ENCODE peak calls at places on chromosomes 6 and 20, in six cellular contexts. One of them, this sample, is unnamed.

GRCh38 chr20:41340327-41341055 is at the start of gene LPIN3:
- DNase-seq in stimulated activated CD4-positive, alpha-beta T cell treated with anti-CD3 and anti-CD28 coated beads, Interleukin-4, amount 100 ng/mL, for 48 hours: peak; percentile 64
- DNase-seq in EL: peak; percentile 92
- DNase-seq in RKO: peak; percentile 95
- DNase-seq in GM23338: peak; percentile 94
- DNase-seq in islet precursor cell: peak; percentile 98
- DNase-seq in this sample: peak; percentile 99

GRCh38 chr20:15422966-15423365 is 1085.6 kb upstream of the FLRT3 start:
- DNase-seq in RKO: no peak
- DNase-seq in stimulated activated CD4-positive, alpha-beta T cell treated with anti-CD3 and anti-CD28 coated beads, Interleukin-4, amount 100 ng/mL, for 48 hours: no peak
- DNase-seq in islet precursor cell: no peak
- DNase-seq in EL: no peak
- DNase-seq in GM23338: no peak
- DNase-seq in this sample: no peak

GRCh38 chr6:4910060-4910746 is 93.6 kb downstream of the RPP40 start:
- DNase-seq in EL: no peak
- DNase-seq in RKO: no peak
- DNase-seq in stimulated activated CD4-positive, alpha-beta T cell treated with anti-CD3 and anti-CD28 coated beads, Interleukin-4, amount 100 ng/mL, for 48 hours: no peak
- DNase-seq in GM23338: no peak
- DNase-seq in islet precursor cell: no peak
- DNase-seq in this sample: no peak

GRCh38 chr6:36386495-36387439 is 702 bp downstream of the ETV7 start:
- DNase-seq in EL: peak; percentile 66
- DNase-seq in GM23338: peak; percentile 65
- DNase-seq in stimulated activated CD4-positive, alpha-beta T cell treated with anti-CD3 and anti-CD28 coated beads, Interleukin-4, amount 100 ng/mL, for 48 hours: no peak
- DNase-seq in islet precursor cell: no peak
- DNase-seq in RKO: peak; percentile 26
- DNase-seq in this sample: peak; percentile 83

GRCh38 chr6:50264995-50265571 is 215.4 kb upstream of the DEFB112 start:
- DNase-seq in islet precursor cell: peak; percentile 55
- DNase-seq in RKO: peak; percentile 34
- DNase-seq in GM23338: peak; percentile 61
- DNase-seq in EL: no peak
- DNase-seq in stimulated activated CD4-positive, alpha-beta T cell treated with anti-CD3 and anti-CD28 coated beads, Interleukin-4, amount 100 ng/mL, for 48 hours: no peak
- DNase-seq in this sample: peak; percentile 31

GRCh38 chr6:97501875-97502274 is 218.9 kb upstream of the MMS22L start:
- DNase-seq in EL: no peak
- DNase-seq in islet precursor cell: no peak
- DNase-seq in GM23338: no peak
- DNase-seq in RKO: no peak
- DNase-seq in stimulated activated CD4-positive, alpha-beta T cell treated with anti-CD3 and anti-CD28 coated beads, Interleukin-4, amount 100 ng/mL, for 48 hours: no peak
- DNase-seq in this sample: no peak

GRCh38 chr20:8756410-8756809 is 312.5 kb upstream of the PLCB4 start:
- DNase-seq in islet precursor cell: peak; percentile 84
- DNase-seq in GM23338: no peak
- DNase-seq in EL: peak; percentile 93
- DNase-seq in stimulated activated CD4-positive, alpha-beta T cell treated with anti-CD3 and anti-CD28 coated beads, Interleukin-4, amount 100 ng/mL, for 48 hours: no peak
- DNase-seq in RKO: peak; percentile 58
- DNase-seq in this sample: no peak

GRCh38 chr6:85464260-85464644 is 14.4 kb downstream of the NT5E start:
- DNase-seq in EL: peak; percentile 99
- DNase-seq in RKO: peak; percentile 96
- DNase-seq in GM23338: no peak
- DNase-seq in stimulated activated CD4-positive, alpha-beta T cell treated with anti-CD3 and anti-CD28 coated beads, Interleukin-4, amount 100 ng/mL, for 48 hours: peak; percentile 24
- DNase-seq in islet precursor cell: no peak
- DNase-seq in this sample: no peak

GRCh38 chr20:33576432-33576883 is 85.7 kb upstream of the C20orf144 start:
- DNase-seq in GM23338: peak; percentile 28
- DNase-seq in EL: no peak
- DNase-seq in stimulated activated CD4-positive, alpha-beta T cell treated with anti-CD3 and anti-CD28 coated beads, Interleukin-4, amount 100 ng/mL, for 48 hours: no peak
- DNase-seq in RKO: no peak
- DNase-seq in islet precursor cell: no peak
- DNase-seq in this sample: peak; percentile 17

GRCh38 chr6:155710704-155711103 is 255.1 kb upstream of the NOX3 start:
- DNase-seq in islet precursor cell: no peak
- DNase-seq in RKO: no peak
- DNase-seq in stimulated activated CD4-positive, alpha-beta T cell treated with anti-CD3 and anti-CD28 coated beads, Interleukin-4, amount 100 ng/mL, for 48 hours: no peak
- DNase-seq in EL: no peak
- DNase-seq in GM23338: peak; percentile 9
- DNase-seq in this sample: no peak

GRCh38 chr6:158206740-158207451 is 38.7 kb downstream of the GTF2H5 start:
- DNase-seq in GM23338: no peak
- DNase-seq in RKO: no peak
- DNase-seq in EL: peak; percentile 18
- DNase-seq in islet precursor cell: peak; percentile 16
- DNase-seq in stimulated activated CD4-positive, alpha-beta T cell treated with anti-CD3 and anti-CD28 coated beads, Interleukin-4, amount 100 ng/mL, for 48 hours: no peak
- DNase-seq in this sample: no peak

GRCh38 chr6:96604420-96604819 is 41.5 kb downstream of the FHL5 start:
- DNase-seq in EL: no peak
- DNase-seq in RKO: no peak
- DNase-seq in islet precursor cell: no peak
- DNase-seq in stimulated activated CD4-positive, alpha-beta T cell treated with anti-CD3 and anti-CD28 coated beads, Interleukin-4, amount 100 ng/mL, for 48 hours: no peak
- DNase-seq in GM23338: no peak
- DNase-seq in this sample: no peak

GRCh38 chr20:10553326-10553984 is 118.3 kb downstream of the SLX4IP start:
- DNase-seq in GM23338: peak; percentile 87
- DNase-seq in RKO: peak; percentile 85
- DNase-seq in islet precursor cell: peak; percentile 76
- DNase-seq in stimulated activated CD4-positive, alpha-beta T cell treated with anti-CD3 and anti-CD28 coated beads, Interleukin-4, amount 100 ng/mL, for 48 hours: peak; percentile 35
- DNase-seq in EL: peak; percentile 69
- DNase-seq in this sample: peak; percentile 36

GRCh38 chr6:79168695-79168980 is 65.8 kb downstream of the HMGN3 start:
- DNase-seq in islet precursor cell: no peak
- DNase-seq in stimulated activated CD4-positive, alpha-beta T cell treated with anti-CD3 and anti-CD28 coated beads, Interleukin-4, amount 100 ng/mL, for 48 hours: no peak
- DNase-seq in GM23338: no peak
- DNase-seq in RKO: no peak
- DNase-seq in EL: peak; percentile 6
- DNase-seq in this sample: no peak

GRCh38 chr20:56995157-56995556 is 271.3 kb downstream of the BMP7 start:
- DNase-seq in EL: no peak
- DNase-seq in RKO: no peak
- DNase-seq in GM23338: no peak
- DNase-seq in stimulated activated CD4-positive, alpha-beta T cell treated with anti-CD3 and anti-CD28 coated beads, Interleukin-4, amount 100 ng/mL, for 48 hours: no peak
- DNase-seq in islet precursor cell: no peak
- DNase-seq in this sample: no peak

GRCh38 chr6:37473364-37474095 is 26.2 kb downstream of the CCDC167 start:
- DNase-seq in stimulated activated CD4-positive, alpha-beta T cell treated with anti-CD3 and anti-CD28 coated beads, Interleukin-4, amount 100 ng/mL, for 48 hours: no peak
- DNase-seq in EL: peak; percentile 80
- DNase-seq in islet precursor cell: peak; percentile 76
- DNase-seq in RKO: no peak
- DNase-seq in GM23338: no peak
- DNase-seq in this sample: no peak

GRCh38 chr6:120869397-120869796 is 464.9 kb downstream of the TBC1D32 start:
- DNase-seq in RKO: peak; percentile 32
- DNase-seq in GM23338: peak; percentile 44
- DNase-seq in islet precursor cell: peak; percentile 68
- DNase-seq in EL: no peak
- DNase-seq in stimulated activated CD4-positive, alpha-beta T cell treated with anti-CD3 and anti-CD28 coated beads, Interleukin-4, amount 100 ng/mL, for 48 hours: no peak
- DNase-seq in this sample: peak; percentile 16

GRCh38 chr6:83633609-83634008 is 75.3 kb downstream of the SNAP91 start:
- DNase-seq in RKO: no peak
- DNase-seq in stimulated activated CD4-positive, alpha-beta T cell treated with anti-CD3 and anti-CD28 coated beads, Interleukin-4, amount 100 ng/mL, for 48 hours: no peak
- DNase-seq in EL: no peak
- DNase-seq in islet precursor cell: peak; percentile 62
- DNase-seq in GM23338: peak; percentile 13
- DNase-seq in this sample: no peak

GRCh38 chr6:160362556-160362955 is 14.4 kb downstream of the SLC22A3 start:
- DNase-seq in EL: no peak
- DNase-seq in islet precursor cell: no peak
- DNase-seq in GM23338: no peak
- DNase-seq in RKO: no peak
- DNase-seq in stimulated activated CD4-positive, alpha-beta T cell treated with anti-CD3 and anti-CD28 coated beads, Interleukin-4, amount 100 ng/mL, for 48 hours: no peak
- DNase-seq in this sample: peak; percentile 46

GRCh38 chr6:108622601-108623335 is 62.1 kb downstream of the FOXO3 start:
- DNase-seq in islet precursor cell: no peak
- DNase-seq in GM23338: no peak
- DNase-seq in EL: peak; percentile 82
- DNase-seq in RKO: peak; percentile 28
- DNase-seq in stimulated activated CD4-positive, alpha-beta T cell treated with anti-CD3 and anti-CD28 coated beads, Interleukin-4, amount 100 ng/mL, for 48 hours: no peak
- DNase-seq in this sample: no peak

GRCh38 chr6:151372164-151372563 is 19.2 kb downstream of the ZBTB2 start:
- DNase-seq in islet precursor cell: no peak
- DNase-seq in RKO: no peak
- DNase-seq in stimulated activated CD4-positive, alpha-beta T cell treated with anti-CD3 and anti-CD28 coated beads, Interleukin-4, amount 100 ng/mL, for 48 hours: no peak
- DNase-seq in EL: no peak
- DNase-seq in GM23338: no peak
- DNase-seq in this sample: no peak

GRCh38 chr20:59572515-59572914 is 31.8 kb upstream of the PHACTR3 start:
- DNase-seq in islet precursor cell: no peak
- DNase-seq in RKO: no peak
- DNase-seq in stimulated activated CD4-positive, alpha-beta T cell treated with anti-CD3 and anti-CD28 coated beads, Interleukin-4, amount 100 ng/mL, for 48 hours: no peak
- DNase-seq in GM23338: no peak
- DNase-seq in EL: no peak
- DNase-seq in this sample: no peak

GRCh38 chr6:167058261-167058660 is 59.1 kb downstream of the CEP43 start:
- DNase-seq in EL: no peak
- DNase-seq in islet precursor cell: no peak
- DNase-seq in RKO: no peak
- DNase-seq in GM23338: no peak
- DNase-seq in stimulated activated CD4-positive, alpha-beta T cell treated with anti-CD3 and anti-CD28 coated beads, Interleukin-4, amount 100 ng/mL, for 48 hours: no peak
- DNase-seq in this sample: no peak

GRCh38 chr20:45701104-45701503 is 734 bp upstream of the WFDC13 start:
- DNase-seq in GM23338: no peak
- DNase-seq in EL: no peak
- DNase-seq in islet precursor cell: no peak
- DNase-seq in RKO: no peak
- DNase-seq in stimulated activated CD4-positive, alpha-beta T cell treated with anti-CD3 and anti-CD28 coated beads, Interleukin-4, amount 100 ng/mL, for 48 hours: no peak
- DNase-seq in this sample: no peak

GRCh38 chr20:44068311-44068710 is 118.7 kb downstream of the JPH2 start:
- DNase-seq in RKO: no peak
- DNase-seq in islet precursor cell: no peak
- DNase-seq in stimulated activated CD4-positive, alpha-beta T cell treated with anti-CD3 and anti-CD28 coated beads, Interleukin-4, amount 100 ng/mL, for 48 hours: no peak
- DNase-seq in EL: no peak
- DNase-seq in GM23338: peak; percentile 36
- DNase-seq in this sample: peak; percentile 82

GRCh38 chr20:34771680-34772081 is 53.8 kb downstream of the NCOA6 start:
- DNase-seq in stimulated activated CD4-positive, alpha-beta T cell treated with anti-CD3 and anti-CD28 coated beads, Interleukin-4, amount 100 ng/mL, for 48 hours: no peak
- DNase-seq in GM23338: no peak
- DNase-seq in EL: peak; percentile 8
- DNase-seq in islet precursor cell: no peak
- DNase-seq in RKO: no peak
- DNase-seq in this sample: no peak

GRCh38 chr6:36428911-36429310 is 13.7 kb downstream of the PXT1 start:
- DNase-seq in EL: no peak
- DNase-seq in RKO: no peak
- DNase-seq in islet precursor cell: no peak
- DNase-seq in GM23338: no peak
- DNase-seq in stimulated activated CD4-positive, alpha-beta T cell treated with anti-CD3 and anti-CD28 coated beads, Interleukin-4, amount 100 ng/mL, for 48 hours: no peak
- DNase-seq in this sample: no peak

GRCh38 chr6:37058084-37058586 is 52.7 kb downstream of the FGD2 start:
- DNase-seq in RKO: no peak
- DNase-seq in stimulated activated CD4-positive, alpha-beta T cell treated with anti-CD3 and anti-CD28 coated beads, Interleukin-4, amount 100 ng/mL, for 48 hours: no peak
- DNase-seq in EL: peak; percentile 54
- DNase-seq in GM23338: no peak
- DNase-seq in islet precursor cell: peak; percentile 77
- DNase-seq in this sample: no peak

GRCh38 chr20:40442181-40442963 is 246.7 kb downstream of the MAFB start:
- DNase-seq in GM23338: peak; percentile 67
- DNase-seq in EL: no peak
- DNase-seq in RKO: peak; percentile 32
- DNase-seq in stimulated activated CD4-positive, alpha-beta T cell treated with anti-CD3 and anti-CD28 coated beads, Interleukin-4, amount 100 ng/mL, for 48 hours: no peak
- DNase-seq in islet precursor cell: peak; percentile 70
- DNase-seq in this sample: peak; percentile 66

GRCh38 chr6:46914279-46914810 is 7.4 kb downstream of the ADGRF5 start:
- DNase-seq in RKO: no peak
- DNase-seq in GM23338: no peak
- DNase-seq in EL: no peak
- DNase-seq in islet precursor cell: no peak
- DNase-seq in stimulated activated CD4-positive, alpha-beta T cell treated with anti-CD3 and anti-CD28 coated beads, Interleukin-4, amount 100 ng/mL, for 48 hours: no peak
- DNase-seq in this sample: no peak

GRCh38 chr6:112298816-112299281 is 44.5 kb upstream of the LAMA4 start:
- DNase-seq in GM23338: no peak
- DNase-seq in RKO: no peak
- DNase-seq in islet precursor cell: peak; percentile 68
- DNase-seq in stimulated activated CD4-positive, alpha-beta T cell treated with anti-CD3 and anti-CD28 coated beads, Interleukin-4, amount 100 ng/mL, for 48 hours: no peak
- DNase-seq in EL: peak; percentile 85
- DNase-seq in this sample: no peak

GRCh38 chr6:52152692-52153091 is 33.5 kb upstream of the IL17A start:
- DNase-seq in RKO: no peak
- DNase-seq in EL: no peak
- DNase-seq in islet precursor cell: peak; percentile 80
- DNase-seq in stimulated activated CD4-positive, alpha-beta T cell treated with anti-CD3 and anti-CD28 coated beads, Interleukin-4, amount 100 ng/mL, for 48 hours: no peak
- DNase-seq in GM23338: peak; percentile 52
- DNase-seq in this sample: no peak

GRCh38 chr6:31826793-31827285 is 699 bp upstream of the HSPA1B start:
- DNase-seq in stimulated activated CD4-positive, alpha-beta T cell treated with anti-CD3 and anti-CD28 coated beads, Interleukin-4, amount 100 ng/mL, for 48 hours: no peak
- DNase-seq in GM23338: peak; percentile 83
- DNase-seq in islet precursor cell: no peak
- DNase-seq in RKO: peak; percentile 86
- DNase-seq in EL: peak; percentile 89
- DNase-seq in this sample: peak; percentile 77

GRCh38 chr20:9686001-9686400 is 152.9 kb downstream of the PAK5 start:
- DNase-seq in stimulated activated CD4-positive, alpha-beta T cell treated with anti-CD3 and anti-CD28 coated beads, Interleukin-4, amount 100 ng/mL, for 48 hours: no peak
- DNase-seq in RKO: no peak
- DNase-seq in EL: no peak
- DNase-seq in islet precursor cell: no peak
- DNase-seq in GM23338: no peak
- DNase-seq in this sample: no peak

GRCh38 chr6:158158748-158159147 is 9.3 kb downstream of the SERAC1 start:
- DNase-seq in RKO: no peak
- DNase-seq in stimulated activated CD4-positive, alpha-beta T cell treated with anti-CD3 and anti-CD28 coated beads, Interleukin-4, amount 100 ng/mL, for 48 hours: no peak
- DNase-seq in GM23338: no peak
- DNase-seq in islet precursor cell: no peak
- DNase-seq in EL: no peak
- DNase-seq in this sample: no peak

GRCh38 chr20:53448426-53448825 is 145.2 kb downstream of the ZNF217 start:
- DNase-seq in RKO: no peak
- DNase-seq in GM23338: no peak
- DNase-seq in stimulated activated CD4-positive, alpha-beta T cell treated with anti-CD3 and anti-CD28 coated beads, Interleukin-4, amount 100 ng/mL, for 48 hours: no peak
- DNase-seq in islet precursor cell: no peak
- DNase-seq in EL: no peak
- DNase-seq in this sample: no peak

GRCh38 chr6:44126320-44127149 is 717 bp downstream of the MRPL14 start:
- DNase-seq in islet precursor cell: peak; percentile 85
- DNase-seq in stimulated activated CD4-positive, alpha-beta T cell treated with anti-CD3 and anti-CD28 coated beads, Interleukin-4, amount 100 ng/mL, for 48 hours: peak; percentile 72
- DNase-seq in RKO: peak; percentile 80
- DNase-seq in GM23338: peak; percentile 81
- DNase-seq in EL: peak; percentile 75
- DNase-seq in this sample: peak; percentile 87

GRCh38 chr20:19815553-19815991 is 57.5 kb downstream of the RIN2 start:
- DNase-seq in stimulated activated CD4-positive, alpha-beta T cell treated with anti-CD3 and anti-CD28 coated beads, Interleukin-4, amount 100 ng/mL, for 48 hours: no peak
- DNase-seq in RKO: peak; percentile 98
- DNase-seq in islet precursor cell: peak; percentile 93
- DNase-seq in GM23338: peak; percentile 10
- DNase-seq in EL: peak; percentile 99
- DNase-seq in this sample: no peak

This sample was measured in H7.